ENCODE peak calls at places on chromosomes 1 and 21, in seven cellular contexts. One of them, this sample, is unnamed. For H3K4me1, the result is how much of the 10 kb centered on the place peaks cover.

GRCh38 chr1:26330276-26330675 is 12.5 kb downstream of the CD52 start:
- DNase-seq in IMR-90: no peak
- DNase-seq in H1: no peak
- DNase-seq in neuronal stem cell: no peak
- DNase-seq in mesendoderm: no peak
- DNase-seq in trophoblast cell: no peak
- DNase-seq in H9: no peak
- DNase-seq in this sample: no peak

GRCh38 chr1:244863491-244864252 is 671 bp downstream of the HNRNPU start:
- DNase-seq in IMR-90: no peak
- DNase-seq in H1: no peak
- DNase-seq in neuronal stem cell: no peak
- DNase-seq in mesendoderm: peak
- DNase-seq in trophoblast cell: peak
- DNase-seq in H9: no peak
- DNase-seq in this sample: no peak

GRCh38 chr1:1623631-1624442 is 8.1 kb upstream of the MMP23B start:
- DNase-seq in IMR-90: no peak
- DNase-seq in H1: no peak
- DNase-seq in neuronal stem cell: no peak
- DNase-seq in mesendoderm: no peak
- DNase-seq in trophoblast cell: no peak
- DNase-seq in H9: no peak
- DNase-seq in this sample: no peak

GRCh38 chr1:224507771-224508523 is 73.3 kb upstream of the WDR26 start:
- DNase-seq in IMR-90: no peak
- DNase-seq in H1: no peak
- DNase-seq in neuronal stem cell: no peak
- DNase-seq in mesendoderm: no peak
- DNase-seq in trophoblast cell: no peak
- DNase-seq in H9: no peak
- DNase-seq in this sample: no peak

GRCh38 chr1:82392513-82392912 is 591.8 kb downstream of the ADGRL2 start:
- DNase-seq in IMR-90: peak
- DNase-seq in H1: no peak
- DNase-seq in neuronal stem cell: no peak
- DNase-seq in mesendoderm: no peak
- DNase-seq in trophoblast cell: no peak
- DNase-seq in H9: no peak
- DNase-seq in this sample: peak

GRCh38 chr1:33161061-33161681 is 20.7 kb downstream of the TRIM62 start:
- DNase-seq in IMR-90: peak
- DNase-seq in H1: no peak
- DNase-seq in neuronal stem cell: peak
- DNase-seq in mesendoderm: no peak
- DNase-seq in trophoblast cell: no peak
- DNase-seq in H9: no peak
- DNase-seq in this sample: no peak

GRCh38 chr1:19167140-19167539 is 42.9 kb downstream of the UBR4 start:
- DNase-seq in IMR-90: no peak
- DNase-seq in H1: no peak
- DNase-seq in neuronal stem cell: no peak
- DNase-seq in mesendoderm: no peak
- DNase-seq in trophoblast cell: no peak
- DNase-seq in H9: no peak
- DNase-seq in this sample: no peak

GRCh38 chr1:19869929-19870328 is 12.3 kb upstream of the OTUD3 start:
- DNase-seq in IMR-90: peak
- DNase-seq in H1: no peak
- DNase-seq in neuronal stem cell: no peak
- DNase-seq in mesendoderm: peak
- DNase-seq in trophoblast cell: peak
- DNase-seq in H9: no peak
- DNase-seq in this sample: peak

GRCh38 chr1:160325252-160325651 is 17.8 kb downstream of the COPA start:
- DNase-seq in IMR-90: no peak
- DNase-seq in H1: no peak
- DNase-seq in neuronal stem cell: no peak
- DNase-seq in mesendoderm: no peak
- DNase-seq in trophoblast cell: no peak
- DNase-seq in H9: no peak
- DNase-seq in this sample: no peak

GRCh38 chr1:205927247-205927646 is 16.0 kb downstream of the SLC26A9 start:
- DNase-seq in IMR-90: no peak
- DNase-seq in H1: no peak
- DNase-seq in neuronal stem cell: no peak
- DNase-seq in mesendoderm: no peak
- DNase-seq in trophoblast cell: no peak
- DNase-seq in H9: no peak
- DNase-seq in this sample: no peak

GRCh38 chr21:26843912-26844257 is 1.3 kb downstream of the ADAMTS1 start:
- DNase-seq in IMR-90: peak
- DNase-seq in H1: no peak
- DNase-seq in neuronal stem cell: peak
- DNase-seq in mesendoderm: no peak
- DNase-seq in trophoblast cell: peak
- DNase-seq in H9: no peak
- DNase-seq in this sample: peak

GRCh38 chr1:160628799-160629263 is 18.0 kb downstream of the SLAMF1 start:
- DNase-seq in IMR-90: no peak
- DNase-seq in H1: no peak
- DNase-seq in neuronal stem cell: no peak
- DNase-seq in mesendoderm: peak
- DNase-seq in trophoblast cell: peak
- DNase-seq in H9: no peak
- DNase-seq in this sample: no peak

GRCh38 chr1:81920245-81920740 is 119.6 kb downstream of the ADGRL2 start:
- DNase-seq in IMR-90: peak
- DNase-seq in H1: peak
- DNase-seq in neuronal stem cell: peak
- DNase-seq in mesendoderm: peak
- DNase-seq in trophoblast cell: peak
- DNase-seq in H9: peak
- DNase-seq in this sample: peak

GRCh38 chr1:65440915-65441314 is 20.4 kb downstream of the LEPR start:
- DNase-seq in IMR-90: no peak
- DNase-seq in H1: no peak
- DNase-seq in neuronal stem cell: no peak
- DNase-seq in mesendoderm: no peak
- DNase-seq in trophoblast cell: no peak
- DNase-seq in H9: no peak
- DNase-seq in this sample: peak

GRCh38 chr1:65441464-65441863 is 21.0 kb downstream of the LEPR start:
- DNase-seq in IMR-90: no peak
- DNase-seq in H1: no peak
- DNase-seq in neuronal stem cell: no peak
- DNase-seq in mesendoderm: no peak
- DNase-seq in trophoblast cell: no peak
- DNase-seq in H9: no peak
- DNase-seq in this sample: no peak

GRCh38 chr1:65445837-65446236 is 25.4 kb downstream of the LEPR start:
- DNase-seq in IMR-90: no peak
- DNase-seq in H1: no peak
- DNase-seq in neuronal stem cell: no peak
- DNase-seq in mesendoderm: no peak
- DNase-seq in trophoblast cell: no peak
- DNase-seq in H9: no peak
- DNase-seq in this sample: no peak

GRCh38 chr1:65442442-65442841 is 22.0 kb downstream of the LEPR start:
- DNase-seq in IMR-90: no peak
- DNase-seq in H1: no peak
- DNase-seq in neuronal stem cell: no peak
- DNase-seq in mesendoderm: no peak
- DNase-seq in trophoblast cell: no peak
- DNase-seq in H9: no peak
- DNase-seq in this sample: no peak

GRCh38 chr1:65444128-65444527 is 23.7 kb downstream of the LEPR start:
- DNase-seq in IMR-90: no peak
- DNase-seq in H1: no peak
- DNase-seq in neuronal stem cell: no peak
- DNase-seq in mesendoderm: no peak
- DNase-seq in trophoblast cell: no peak
- DNase-seq in H9: no peak
- DNase-seq in this sample: no peak
- H3K4ac ChIP-seq in IMR-90: no peak
- H3K4ac ChIP-seq in H1: no peak
- H3K4ac ChIP-seq in neuronal stem cell: no peak
- H3K4ac ChIP-seq in mesendoderm: no peak
- H3K4ac ChIP-seq in trophoblast cell: no peak
- H3K4ac ChIP-seq in H9: no peak
- H3K4ac ChIP-seq in this sample: peak

GRCh38 chr1:94299627-94300552 is 62.5 kb upstream of the ARHGAP29 start:
- DNase-seq in IMR-90: peak
- DNase-seq in H1: no peak
- DNase-seq in neuronal stem cell: peak
- DNase-seq in mesendoderm: peak
- DNase-seq in trophoblast cell: peak
- DNase-seq in H9: peak
- DNase-seq in this sample: peak
- H3K4me1 ChIP-seq in IMR-90: under half
- H3K4me1 ChIP-seq in H1: under half
- H3K4me1 ChIP-seq in neuronal stem cell: under half
- H3K4me1 ChIP-seq in mesendoderm: under half
- H3K4me1 ChIP-seq in trophoblast cell: under half
- H3K4me1 ChIP-seq in H9: under half
- H3K4me1 ChIP-seq in this sample: under half

DNA sequence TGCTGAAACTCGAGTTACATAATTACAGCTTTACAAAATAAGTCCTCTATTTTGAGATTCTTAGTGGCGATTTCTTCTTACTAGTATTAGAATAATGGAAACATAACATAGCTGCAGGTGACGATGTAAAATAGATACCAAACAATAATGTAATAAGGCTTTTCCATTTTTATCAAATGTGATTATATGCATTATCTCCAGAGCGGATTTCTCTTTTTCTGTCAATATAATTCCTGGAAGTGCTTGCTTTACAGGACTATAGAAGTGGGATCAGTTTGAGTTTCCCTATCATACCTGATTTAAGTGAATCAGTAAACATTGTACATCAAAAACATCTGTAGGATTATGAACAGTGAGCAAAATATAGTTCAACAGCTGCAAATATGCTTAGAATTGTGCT is 442.5 kb downstream of the NEGR1 start:
- DNase-seq in IMR-90: no peak
- DNase-seq in H1: no peak
- DNase-seq in neuronal stem cell: no peak
- DNase-seq in mesendoderm: no peak
- DNase-seq in trophoblast cell: no peak
- DNase-seq in H9: no peak
- DNase-seq in this sample: no peak
- H3K4ac ChIP-seq in IMR-90: no peak
- H3K4ac ChIP-seq in H1: no peak
- H3K4ac ChIP-seq in neuronal stem cell: no peak
- H3K4ac ChIP-seq in mesendoderm: no peak
- H3K4ac ChIP-seq in trophoblast cell: no peak
- H3K4ac ChIP-seq in H9: no peak
- H3K4ac ChIP-seq in this sample: no peak

GRCh38 chr21:43939443-43940328 is 72.4 kb upstream of the TRAPPC10 start:
- DNase-seq in IMR-90: no peak
- DNase-seq in H1: no peak
- DNase-seq in neuronal stem cell: no peak
- DNase-seq in mesendoderm: no peak
- DNase-seq in trophoblast cell: no peak
- DNase-seq in H9: peak
- DNase-seq in this sample: no peak

GRCh38 chr21:43942201-43942600 is 69.9 kb upstream of the TRAPPC10 start:
- DNase-seq in IMR-90: no peak
- DNase-seq in H1: no peak
- DNase-seq in neuronal stem cell: no peak
- DNase-seq in mesendoderm: no peak
- DNase-seq in trophoblast cell: no peak
- DNase-seq in H9: no peak
- DNase-seq in this sample: no peak

GRCh38 chr21:43938751-43939442 is 73.2 kb upstream of the TRAPPC10 start:
- DNase-seq in IMR-90: peak
- DNase-seq in H1: peak
- DNase-seq in neuronal stem cell: peak
- DNase-seq in mesendoderm: peak
- DNase-seq in trophoblast cell: peak
- DNase-seq in H9: peak
- DNase-seq in this sample: peak

GRCh38 chr21:43940329-43940653 is 71.8 kb upstream of the TRAPPC10 start:
- DNase-seq in IMR-90: no peak
- DNase-seq in H1: no peak
- DNase-seq in neuronal stem cell: no peak
- DNase-seq in mesendoderm: no peak
- DNase-seq in trophoblast cell: no peak
- DNase-seq in H9: no peak
- DNase-seq in this sample: no peak

GRCh38 chr21:43940672-43941071 is 71.4 kb upstream of the TRAPPC10 start:
- DNase-seq in IMR-90: no peak
- DNase-seq in H1: no peak
- DNase-seq in neuronal stem cell: no peak
- DNase-seq in mesendoderm: no peak
- DNase-seq in trophoblast cell: no peak
- DNase-seq in H9: peak
- DNase-seq in this sample: no peak
- H3K4me1 ChIP-seq in IMR-90: under half
- H3K4me1 ChIP-seq in H1: under half
- H3K4me1 ChIP-seq in neuronal stem cell: under half
- H3K4me1 ChIP-seq in mesendoderm: under half
- H3K4me1 ChIP-seq in trophoblast cell: under half
- H3K4me1 ChIP-seq in H9: under half
- H3K4me1 ChIP-seq in this sample: under half

GRCh38 chr21:40433575-40433974 is 413.4 kb downstream of the DSCAM start:
- DNase-seq in IMR-90: no peak
- DNase-seq in H1: no peak
- DNase-seq in neuronal stem cell: no peak
- DNase-seq in mesendoderm: peak
- DNase-seq in trophoblast cell: peak
- DNase-seq in H9: no peak
- DNase-seq in this sample: no peak
- H3K4ac ChIP-seq in IMR-90: no peak
- H3K4ac ChIP-seq in H1: no peak
- H3K4ac ChIP-seq in neuronal stem cell: no peak
- H3K4ac ChIP-seq in mesendoderm: no peak
- H3K4ac ChIP-seq in trophoblast cell: no peak
- H3K4ac ChIP-seq in H9: no peak
- H3K4ac ChIP-seq in this sample: no peak

DNA sequence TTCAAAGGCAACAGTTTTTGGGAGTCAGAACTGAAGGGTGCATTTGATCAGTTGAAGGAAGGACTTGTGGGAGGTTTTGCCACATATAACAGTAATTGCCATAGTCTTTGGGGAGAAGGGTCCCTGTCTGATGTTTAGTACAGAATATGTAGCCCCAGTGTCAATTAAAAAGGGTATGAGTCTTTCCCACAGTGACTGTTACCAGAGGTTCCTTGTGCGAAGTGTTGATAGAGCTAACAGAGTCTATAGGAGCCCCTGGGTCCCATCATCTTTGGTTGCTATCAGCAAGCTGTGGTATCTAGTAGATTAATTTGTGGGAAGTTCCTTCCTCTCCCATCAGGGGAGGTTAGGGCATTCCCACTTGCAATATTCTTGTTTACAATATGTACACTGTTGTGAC is 329.2 kb downstream of the PTPRU start:
- DNase-seq in IMR-90: no peak
- DNase-seq in H1: no peak
- DNase-seq in neuronal stem cell: no peak
- DNase-seq in mesendoderm: no peak
- DNase-seq in trophoblast cell: no peak
- DNase-seq in H9: no peak
- DNase-seq in this sample: no peak
- H3K4me1 ChIP-seq in IMR-90: under half
- H3K4me1 ChIP-seq in H1: under half
- H3K4me1 ChIP-seq in neuronal stem cell: under half
- H3K4me1 ChIP-seq in mesendoderm: under half
- H3K4me1 ChIP-seq in trophoblast cell: under half
- H3K4me1 ChIP-seq in H9: under half
- H3K4me1 ChIP-seq in this sample: under half